ENCODE peak calls at places on chromosomes 16 and 17, in nine cellular contexts. One of them, this sample, is unnamed. For H3K27me3, the result is how much of the 10 kb centered on the place peaks cover.

GRCh38 chr17:55295411-55296170 is 30.8 kb downstream of the HLF start:
- DNase-seq in cardiac muscle cell: peak
- DNase-seq in ascending aorta: no peak
- DNase-seq in fibroblast of lung: peak
- DNase-seq in lung: no peak
- DNase-seq in dorsolateral prefrontal cortex: peak
- DNase-seq in transverse colon: peak
- DNase-seq in left lung: no peak
- DNase-seq in stomach: peak
- DNase-seq in this sample: peak

GRCh38 chr17:57927048-57927723 is 28.0 kb downstream of the CUEDC1 start:
- DNase-seq in transverse colon: peak
- DNase-seq in fibroblast of lung: peak
- DNase-seq in left lung: no peak
- DNase-seq in cardiac muscle cell: no peak
- DNase-seq in lung: no peak
- DNase-seq in stomach: peak
- DNase-seq in ascending aorta: no peak
- DNase-seq in dorsolateral prefrontal cortex: no peak
- DNase-seq in this sample: no peak

GRCh38 chr16:72649254-72649944 is 398.5 kb downstream of the ZFHX3 start:
- DNase-seq in transverse colon: no peak
- DNase-seq in lung: no peak
- DNase-seq in cardiac muscle cell: no peak
- DNase-seq in ascending aorta: no peak
- DNase-seq in fibroblast of lung: no peak
- DNase-seq in dorsolateral prefrontal cortex: no peak
- DNase-seq in left lung: no peak
- DNase-seq in stomach: no peak
- DNase-seq in this sample: no peak

GRCh38 chr16:57115504-57116182 is 23.3 kb downstream of the CPNE2 start:
- DNase-seq in transverse colon: no peak
- DNase-seq in left lung: no peak
- DNase-seq in stomach: no peak
- DNase-seq in fibroblast of lung: peak
- DNase-seq in ascending aorta: no peak
- DNase-seq in dorsolateral prefrontal cortex: peak
- DNase-seq in lung: no peak
- DNase-seq in cardiac muscle cell: no peak
- DNase-seq in this sample: peak

GRCh38 chr16:12907670-12908233 is 6.4 kb downstream of the SHISA9 start:
- DNase-seq in cardiac muscle cell: no peak
- DNase-seq in left lung: no peak
- DNase-seq in stomach: no peak
- DNase-seq in ascending aorta: no peak
- DNase-seq in transverse colon: no peak
- DNase-seq in dorsolateral prefrontal cortex: no peak
- DNase-seq in lung: no peak
- DNase-seq in fibroblast of lung: no peak
- DNase-seq in this sample: no peak

GRCh38 chr17:53896047-53896446 is 73.3 kb downstream of the KIF2B start:
- DNase-seq in dorsolateral prefrontal cortex: no peak
- DNase-seq in fibroblast of lung: peak
- DNase-seq in transverse colon: no peak
- DNase-seq in stomach: no peak
- DNase-seq in cardiac muscle cell: no peak
- DNase-seq in ascending aorta: no peak
- DNase-seq in left lung: no peak
- DNase-seq in lung: no peak
- DNase-seq in this sample: no peak

GRCh38 chr17:3529817-3530741 is 27.5 kb downstream of the TRPV3 start:
- DNase-seq in fibroblast of lung: peak
- DNase-seq in lung: peak
- DNase-seq in dorsolateral prefrontal cortex: peak
- DNase-seq in ascending aorta: no peak
- DNase-seq in stomach: no peak
- DNase-seq in left lung: no peak
- DNase-seq in cardiac muscle cell: peak
- DNase-seq in transverse colon: no peak
- DNase-seq in this sample: no peak

GRCh38 chr17:41910701-41911391 is 7.9 kb downstream of the ACLY start:
- DNase-seq in fibroblast of lung: peak
- DNase-seq in ascending aorta: no peak
- DNase-seq in lung: no peak
- DNase-seq in left lung: no peak
- DNase-seq in stomach: no peak
- DNase-seq in dorsolateral prefrontal cortex: no peak
- DNase-seq in transverse colon: no peak
- DNase-seq in cardiac muscle cell: no peak
- DNase-seq in this sample: no peak

GRCh38 chr17:17425005-17425404 is 51.8 kb upstream of the MED9 start:
- DNase-seq in fibroblast of lung: no peak
- DNase-seq in dorsolateral prefrontal cortex: no peak
- DNase-seq in ascending aorta: no peak
- DNase-seq in cardiac muscle cell: no peak
- DNase-seq in transverse colon: no peak
- DNase-seq in stomach: peak
- DNase-seq in lung: no peak
- DNase-seq in left lung: no peak
- DNase-seq in this sample: no peak

GRCh38 chr17:6473128-6473767 is 29.0 kb downstream of the PIMREG start:
- DNase-seq in stomach: peak
- DNase-seq in lung: peak
- DNase-seq in cardiac muscle cell: peak
- DNase-seq in left lung: peak
- DNase-seq in transverse colon: peak
- DNase-seq in fibroblast of lung: peak
- DNase-seq in dorsolateral prefrontal cortex: peak
- DNase-seq in ascending aorta: no peak
- DNase-seq in this sample: peak

GRCh38 chr16:51577621-51578303 is 426.7 kb upstream of the SALL1 start:
- DNase-seq in ascending aorta: no peak
- DNase-seq in left lung: no peak
- DNase-seq in fibroblast of lung: peak
- DNase-seq in stomach: no peak
- DNase-seq in dorsolateral prefrontal cortex: no peak
- DNase-seq in lung: no peak
- DNase-seq in cardiac muscle cell: peak
- DNase-seq in transverse colon: no peak
- DNase-seq in this sample: no peak

GRCh38 chr16:56349711-56350161 is 75.6 kb downstream of the AMFR start:
- DNase-seq in cardiac muscle cell: no peak
- DNase-seq in stomach: no peak
- DNase-seq in lung: no peak
- DNase-seq in left lung: peak
- DNase-seq in ascending aorta: no peak
- DNase-seq in transverse colon: no peak
- DNase-seq in dorsolateral prefrontal cortex: peak
- DNase-seq in fibroblast of lung: no peak
- DNase-seq in this sample: no peak

GRCh38 chr17:35293151-35293837 is 50.4 kb downstream of the SLFN5 start:
- DNase-seq in transverse colon: no peak
- DNase-seq in left lung: no peak
- DNase-seq in dorsolateral prefrontal cortex: no peak
- DNase-seq in lung: no peak
- DNase-seq in cardiac muscle cell: no peak
- DNase-seq in fibroblast of lung: no peak
- DNase-seq in stomach: no peak
- DNase-seq in ascending aorta: no peak
- DNase-seq in this sample: no peak

DNA sequence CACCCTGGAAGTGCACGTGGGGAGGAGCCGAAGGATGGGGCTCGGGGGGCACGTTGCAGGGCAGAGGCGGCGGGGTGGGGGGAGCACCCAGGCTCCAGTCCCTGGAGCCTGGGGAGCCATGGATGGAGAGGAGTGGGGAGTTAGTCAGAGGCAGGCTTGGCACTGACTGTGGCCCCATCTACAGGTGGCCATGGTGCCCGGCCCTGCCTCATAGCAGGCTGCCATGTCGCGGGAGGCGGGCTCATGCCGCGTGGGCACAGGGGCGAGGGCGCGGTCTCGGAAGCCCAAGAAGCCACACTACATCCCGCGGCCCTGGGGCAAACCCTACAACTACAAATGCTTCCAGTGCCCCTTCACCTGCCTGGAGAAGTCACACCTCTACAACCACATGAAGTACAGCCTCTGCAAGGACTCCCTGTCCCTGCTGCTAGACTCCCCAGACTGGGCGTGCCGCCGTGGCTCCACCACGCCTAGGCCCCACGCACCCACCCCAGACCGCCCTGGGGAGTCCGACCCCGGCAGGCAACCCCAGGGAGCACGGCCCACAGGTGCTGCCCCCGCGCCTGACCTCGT is 3.0 kb downstream of the PRR35 start:
- DNase-seq in left lung: no peak
- DNase-seq in transverse colon: no peak
- DNase-seq in dorsolateral prefrontal cortex: no peak
- DNase-seq in stomach: no peak
- DNase-seq in cardiac muscle cell: no peak
- DNase-seq in ascending aorta: no peak
- DNase-seq in lung: no peak
- DNase-seq in fibroblast of lung: no peak
- DNase-seq in this sample: no peak
- H3K27me3 ChIP-seq in left lung: under half
- H3K27me3 ChIP-seq in transverse colon: half or more
- H3K27me3 ChIP-seq in dorsolateral prefrontal cortex: under half
- H3K27me3 ChIP-seq in stomach: half or more
- H3K27me3 ChIP-seq in cardiac muscle cell: under half
- H3K27me3 ChIP-seq in ascending aorta: under half
- H3K27me3 ChIP-seq in lung: under half
- H3K27me3 ChIP-seq in fibroblast of lung: under half
- H3K27me3 ChIP-seq in this sample: under half

GRCh38 chr17:72576289-72576759 is 455.5 kb downstream of the SOX9 start:
- DNase-seq in ascending aorta: no peak
- DNase-seq in fibroblast of lung: no peak
- DNase-seq in transverse colon: no peak
- DNase-seq in lung: no peak
- DNase-seq in dorsolateral prefrontal cortex: peak
- DNase-seq in stomach: no peak
- DNase-seq in left lung: no peak
- DNase-seq in cardiac muscle cell: no peak
- DNase-seq in this sample: no peak

GRCh38 chr17:72578817-72579470 is 458.1 kb downstream of the SOX9 start:
- DNase-seq in left lung: no peak
- DNase-seq in dorsolateral prefrontal cortex: no peak
- DNase-seq in ascending aorta: no peak
- DNase-seq in lung: no peak
- DNase-seq in fibroblast of lung: no peak
- DNase-seq in stomach: no peak
- DNase-seq in cardiac muscle cell: no peak
- DNase-seq in transverse colon: no peak
- DNase-seq in this sample: no peak

GRCh38 chr17:72575542-72576233 is 454.9 kb downstream of the SOX9 start:
- DNase-seq in dorsolateral prefrontal cortex: no peak
- DNase-seq in fibroblast of lung: no peak
- DNase-seq in transverse colon: no peak
- DNase-seq in lung: no peak
- DNase-seq in stomach: no peak
- DNase-seq in ascending aorta: no peak
- DNase-seq in left lung: no peak
- DNase-seq in cardiac muscle cell: no peak
- DNase-seq in this sample: no peak

GRCh38 chr17:72579990-72580320 is 459.1 kb downstream of the SOX9 start:
- DNase-seq in cardiac muscle cell: no peak
- DNase-seq in stomach: no peak
- DNase-seq in ascending aorta: no peak
- DNase-seq in lung: no peak
- DNase-seq in dorsolateral prefrontal cortex: no peak
- DNase-seq in left lung: no peak
- DNase-seq in fibroblast of lung: no peak
- DNase-seq in transverse colon: no peak
- DNase-seq in this sample: no peak

GRCh38 chr17:72580321-72581127 is 459.7 kb downstream of the SOX9 start:
- DNase-seq in transverse colon: peak
- DNase-seq in left lung: peak
- DNase-seq in lung: peak
- DNase-seq in ascending aorta: no peak
- DNase-seq in dorsolateral prefrontal cortex: no peak
- DNase-seq in cardiac muscle cell: no peak
- DNase-seq in stomach: peak
- DNase-seq in fibroblast of lung: no peak
- DNase-seq in this sample: no peak
- H3K27ac ChIP-seq in transverse colon: no peak
- H3K27ac ChIP-seq in left lung: no peak
- H3K27ac ChIP-seq in lung: peak
- H3K27ac ChIP-seq in ascending aorta: no peak
- H3K27ac ChIP-seq in dorsolateral prefrontal cortex: no peak
- H3K27ac ChIP-seq in cardiac muscle cell: no peak
- H3K27ac ChIP-seq in stomach: peak
- H3K27ac ChIP-seq in fibroblast of lung: no peak
- H3K27ac ChIP-seq in this sample: no peak

GRCh38 chr17:81413497-81414135 is 18.4 kb downstream of the BAHCC1 start:
- DNase-seq in lung: no peak
- DNase-seq in dorsolateral prefrontal cortex: no peak
- DNase-seq in transverse colon: no peak
- DNase-seq in cardiac muscle cell: no peak
- DNase-seq in ascending aorta: no peak
- DNase-seq in fibroblast of lung: no peak
- DNase-seq in left lung: no peak
- DNase-seq in stomach: no peak
- DNase-seq in this sample: no peak

GRCh38 chr17:81410852-81411251 is 15.6 kb downstream of the BAHCC1 start:
- DNase-seq in left lung: no peak
- DNase-seq in lung: no peak
- DNase-seq in dorsolateral prefrontal cortex: no peak
- DNase-seq in cardiac muscle cell: no peak
- DNase-seq in ascending aorta: no peak
- DNase-seq in transverse colon: no peak
- DNase-seq in stomach: no peak
- DNase-seq in fibroblast of lung: no peak
- DNase-seq in this sample: no peak

GRCh38 chr17:81411305-81411704 is 16.0 kb downstream of the BAHCC1 start:
- DNase-seq in dorsolateral prefrontal cortex: no peak
- DNase-seq in ascending aorta: no peak
- DNase-seq in stomach: no peak
- DNase-seq in transverse colon: no peak
- DNase-seq in fibroblast of lung: no peak
- DNase-seq in cardiac muscle cell: no peak
- DNase-seq in lung: no peak
- DNase-seq in left lung: no peak
- DNase-seq in this sample: no peak

GRCh38 chr17:81414751-81415516 is 19.7 kb downstream of the BAHCC1 start:
- DNase-seq in cardiac muscle cell: no peak
- DNase-seq in transverse colon: no peak
- DNase-seq in fibroblast of lung: no peak
- DNase-seq in left lung: no peak
- DNase-seq in stomach: no peak
- DNase-seq in ascending aorta: no peak
- DNase-seq in dorsolateral prefrontal cortex: no peak
- DNase-seq in lung: no peak
- DNase-seq in this sample: no peak

GRCh38 chr17:81412490-81413093 is 17.3 kb downstream of the BAHCC1 start:
- DNase-seq in transverse colon: no peak
- DNase-seq in left lung: no peak
- DNase-seq in stomach: no peak
- DNase-seq in lung: no peak
- DNase-seq in fibroblast of lung: no peak
- DNase-seq in dorsolateral prefrontal cortex: no peak
- DNase-seq in cardiac muscle cell: no peak
- DNase-seq in ascending aorta: no peak
- DNase-seq in this sample: no peak
- H3K27me3 ChIP-seq in transverse colon: under half
- H3K27me3 ChIP-seq in left lung: under half
- H3K27me3 ChIP-seq in stomach: under half
- H3K27me3 ChIP-seq in lung: under half
- H3K27me3 ChIP-seq in fibroblast of lung: under half
- H3K27me3 ChIP-seq in dorsolateral prefrontal cortex: under half
- H3K27me3 ChIP-seq in cardiac muscle cell: under half
- H3K27me3 ChIP-seq in ascending aorta: under half
- H3K27me3 ChIP-seq in this sample: under half

GRCh38 chr17:38850374-38850773 is 3.1 kb downstream of the RPL23 start:
- DNase-seq in fibroblast of lung: no peak
- DNase-seq in ascending aorta: no peak
- DNase-seq in transverse colon: no peak
- DNase-seq in lung: no peak
- DNase-seq in left lung: no peak
- DNase-seq in dorsolateral prefrontal cortex: no peak
- DNase-seq in cardiac muscle cell: no peak
- DNase-seq in stomach: no peak
- DNase-seq in this sample: no peak
- H3K27ac ChIP-seq in fibroblast of lung: no peak
- H3K27ac ChIP-seq in ascending aorta: no peak
- H3K27ac ChIP-seq in transverse colon: no peak
- H3K27ac ChIP-seq in lung: no peak
- H3K27ac ChIP-seq in left lung: no peak
- H3K27ac ChIP-seq in dorsolateral prefrontal cortex: no peak
- H3K27ac ChIP-seq in cardiac muscle cell: no peak
- H3K27ac ChIP-seq in stomach: no peak
- H3K27ac ChIP-seq in this sample: no peak

This sample was measured in HL-60.